ENCODE peak calls at places on chromosomes 1 and 21, in ten cellular contexts. B, H, Z, W, N, U, J, A, T and Y are unnamed samples.

GRCh38 chr1:11692899-11693590 is 1.5 kb downstream of the DRAXIN start:
- DNase-seq in J (peak; percentile 33), H (no peak), U (peak; percentile 83), Z (peak; percentile 61), W (no peak), N (peak; percentile 22), T (no peak), A (no peak), B (peak; percentile 86), Y (peak; percentile 82)

GRCh38 chr1:33349778-33350610 is 29.1 kb upstream of the A3GALT2 start:
- DNase-seq in Z (no peak), N (peak; percentile 74), U (peak; percentile 64), T (peak; percentile 97), A (peak; percentile 90), H (peak; percentile 73), J (no peak), B (peak; percentile 71), W (peak; percentile 93), Y (peak; percentile 77)

GRCh38 chr1:36369061-36369470 is 16.7 kb downstream of the STK40 start:
- DNase-seq in U (peak; percentile 67), W (peak; percentile 89), A (peak; percentile 62), Z (no peak), H (peak; percentile 92), J (no peak), T (no peak), B (peak; percentile 76), N (peak; percentile 74), Y (peak; percentile 59)

GRCh38 chr1:26418865-26419349 is 8.3 kb downstream of the LIN28A start:
- DNase-seq in H (no peak), U (no peak), B (no peak), A (no peak), T (no peak), N (no peak), Z (no peak), W (no peak), J (no peak), Y (no peak)

GRCh38 chr1:31814041-31814511 is 1.7 kb downstream of the SPOCD1 start:
- DNase-seq in Z (no peak), U (no peak), W (no peak), B (no peak), A (no peak), T (peak; percentile 70), N (no peak), J (no peak), H (no peak), Y (no peak)

GRCh38 chr1:12339861-12340557 is 110.2 kb downstream of the VPS13D start:
- DNase-seq in T (no peak), J (no peak), N (no peak), W (no peak), A (no peak), B (no peak), U (no peak), H (no peak), Z (no peak), Y (no peak)

GRCh38 chr1:208714356-208714755 is 470.2 kb upstream of the PLXNA2 start:
- DNase-seq in J (no peak), N (no peak), A (no peak), U (no peak), B (no peak), W (no peak), Z (no peak), H (no peak), T (no peak), Y (no peak)

GRCh38 chr21:38140192-38140905 is 116.4 kb upstream of the KCNJ15 start:
- DNase-seq in W (no peak), J (no peak), A (no peak), T (no peak), N (peak; percentile 18), U (peak; percentile 37), Z (peak; percentile 26), B (peak; percentile 63), H (peak; percentile 20), Y (peak; percentile 60)

GRCh38 chr1:193697105-193697762 is 510.8 kb upstream of the B3GALT2 start:
- DNase-seq in Z (no peak), W (no peak), T (no peak), N (no peak), J (no peak), U (no peak), B (no peak), H (no peak), A (no peak), Y (no peak)

GRCh38 chr1:14969006-14969405 is 184.5 kb upstream of the TMEM51 start:
- DNase-seq in W (no peak), A (no peak), N (no peak), B (no peak), Z (no peak), H (no peak), U (no peak), J (no peak), T (no peak), Y (peak; percentile 23)

GRCh38 chr1:29830383-29830782 is 594.1 kb downstream of the PTPRU start:
- DNase-seq in T (no peak), N (no peak), U (no peak), B (no peak), J (no peak), H (no peak), Z (no peak), W (no peak), A (no peak), Y (no peak)

GRCh38 chr1:7961199-7962010 is at the start of gene PARK7:
- DNase-seq in J (peak; percentile 91), U (peak; percentile 98), N (peak; percentile 99), T (peak; percentile 99), A (peak; percentile 99), Z (peak; percentile 90), B (peak; percentile 99), W (peak; percentile 98), H (peak; percentile 98), Y (peak; percentile 99)
- TF ChIP-seq CTCF in J (peak; percentile 64), U (peak; percentile 74), N (no peak), T (peak; percentile 29), A (peak; percentile 47), Z (peak; percentile 66), B (peak; percentile 61), W (peak; percentile 32), H (peak; percentile 70), Y (peak; percentile 62)

DNA sequence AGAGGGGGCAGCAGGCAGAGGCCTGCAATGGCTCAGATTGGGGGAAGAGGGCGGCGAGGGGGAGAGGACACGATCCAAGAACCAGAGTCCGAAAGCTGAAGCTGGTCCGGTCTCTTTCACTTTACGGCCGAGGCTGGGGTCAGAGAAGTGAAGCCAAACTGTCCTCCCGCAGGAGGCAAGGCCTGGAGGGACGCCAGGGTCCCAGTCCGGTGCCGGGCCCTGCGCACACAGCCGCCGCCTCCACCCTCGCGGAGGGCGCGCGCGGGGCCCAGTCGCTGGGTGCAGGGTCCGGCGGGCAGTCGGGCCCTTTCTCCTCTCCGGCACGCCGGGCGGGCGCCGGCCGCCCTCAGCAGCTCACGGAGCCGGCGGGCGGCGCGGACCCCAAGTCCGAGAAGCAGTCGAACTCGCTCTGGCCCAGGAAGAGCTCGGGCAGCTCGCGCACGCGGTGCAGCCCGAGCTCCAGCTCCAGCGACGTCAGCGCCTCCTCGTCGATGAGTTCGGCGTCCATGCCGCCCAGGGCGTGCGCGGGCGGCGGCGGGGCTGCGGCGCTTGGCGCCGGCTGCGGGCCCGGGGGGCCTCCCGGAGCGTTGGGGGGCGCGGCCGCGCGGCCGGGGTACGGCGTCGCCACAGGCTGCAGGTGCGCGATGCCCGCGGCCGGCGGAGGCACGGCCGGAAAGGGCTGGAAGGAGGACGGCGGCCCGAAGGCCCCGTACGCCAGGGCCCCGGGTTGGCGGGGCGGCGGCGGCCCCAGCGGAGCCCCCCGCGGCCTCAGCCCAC is 748 bp downstream of the CITED4 start:
- DNase-seq in J (no peak), W (peak; percentile 76), Z (no peak), H (no peak), N (no peak), A (no peak), B (peak; percentile 41), U (no peak), T (peak; percentile 90), Y (peak; percentile 35)
- H3K4me3 ChIP-seq in J (peak overlapping the region; percentile 54), W (peak overlapping the region; percentile 51), Z (peak overlapping the region; percentile 45), H (peak overlapping the region; percentile 88), N (peak overlapping the region; percentile 44), A (no peak overlapping the region), B (peak overlapping the region; percentile 27), U (peak overlapping the region; percentile 64), T (peak overlapping the region; percentile 49), Y (peak overlapping the region; percentile 60)

DNA sequence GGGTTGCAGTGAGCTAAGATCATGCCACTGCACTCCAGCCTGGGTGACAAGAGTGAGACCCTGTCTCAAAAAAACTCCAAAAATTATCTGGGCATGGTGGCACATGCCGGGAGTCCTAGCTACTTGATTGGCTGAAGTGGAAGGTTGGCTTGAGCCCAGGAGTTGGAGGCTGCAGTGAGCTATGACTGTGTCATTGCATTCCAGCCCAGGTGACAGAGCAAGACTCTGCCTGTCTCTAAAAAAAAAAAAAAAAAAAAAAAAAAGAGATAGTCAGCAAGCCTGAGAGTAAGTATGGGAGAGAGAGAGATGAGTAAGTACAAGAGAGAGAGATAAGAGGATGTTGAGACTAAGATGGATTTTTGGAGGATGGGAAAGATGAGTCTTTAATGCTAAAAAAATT is 180.8 kb upstream of the CACYBP start:
- DNase-seq in T (no peak), A (no peak), H (no peak), U (no peak), Z (no peak), N (peak; percentile 43), B (peak; percentile 46), W (no peak), J (no peak), Y (peak; percentile 18)
- TF ChIP-seq CTCF in T (no peak), A (no peak), H (no peak), U (no peak), Z (no peak), N (no peak), B (no peak), W (no peak), J (no peak), Y (no peak)

DNA sequence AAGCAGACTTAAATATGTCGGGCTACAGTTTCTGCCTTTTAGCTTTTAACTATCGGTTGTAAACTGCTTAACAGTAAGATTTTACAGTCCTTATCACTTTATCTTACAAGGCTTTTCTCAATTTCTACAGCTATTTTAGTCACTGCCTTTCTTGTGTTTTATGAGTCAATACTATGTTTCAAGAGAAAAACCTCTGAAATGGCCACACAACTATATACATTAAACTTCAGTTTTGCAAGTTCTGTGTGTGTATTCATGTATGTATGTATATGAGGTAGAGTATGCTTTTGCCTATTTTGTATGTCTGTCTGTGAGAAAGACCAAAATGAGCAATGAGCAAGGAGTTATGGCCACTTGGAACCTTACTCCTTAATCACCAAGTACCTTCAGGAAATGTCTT is 169.8 kb downstream of the SYT2 start:
- DNase-seq in A (no peak), H (no peak), U (peak; percentile 9), B (peak; percentile 9), W (no peak), Z (no peak), N (no peak), T (no peak), J (no peak), Y (no peak)
- H3K4me3 ChIP-seq in A (no peak overlapping the region), H (peak overlapping the region; percentile 19), U (peak overlapping the region; percentile 37), B (no peak overlapping the region), W (no peak overlapping the region), Z (no peak overlapping the region), N (no peak overlapping the region), T (no peak overlapping the region), J (peak overlapping the region; percentile 1), Y (peak overlapping the region; percentile 54)

GRCh38 chr1:62588000-62588399 is 9.3 kb upstream of the ANGPTL3 start:
- DNase-seq in N (no peak), U (peak; percentile 41), J (no peak), W (no peak), A (no peak), T (no peak), H (no peak), Z (no peak), B (peak; percentile 31), Y (no peak)
- TF ChIP-seq CTCF in N (no peak), U (no peak), J (no peak), W (no peak), A (no peak), T (no peak), H (no peak), Z (no peak), B (no peak), Y (no peak)